ENCODE peak calls at places on chromosomes 16 and 17, in nine cellular contexts. Q is erythroblast; N is activated CD4-positive, alpha-beta T cell treated with anti-CD3 and anti-CD28 coated beads for 36 hours; I is NCI-H1417; U is renal cortical epithelial cell; O is coronary artery; P is activated CD8-positive, alpha-beta memory T cell treated with anti-CD3 and anti-CD28 coated beads, Interleukin-2, amount 50 U/mL, for 48 hours; M is stimulated activated naive CD8-positive, alpha-beta T cell treated with anti-CD3 and anti-CD28 coated beads, Interleukin-15, Interleukin-2, amounts not matched to agents 100 U/mL and 50 U/mL, for 24 hours; J is PC-3. A is an unnamed sample.

GRCh38 chr17:15231851-15232516 is 33.1 kb downstream of the PMP22 start:
- DNase-seq in P (no peak), J (no peak), O (no peak), M (no peak), N (no peak), U (no peak), I (no peak), Q (peak), A (no peak)

GRCh38 chr17:78532922-78533640 is 44.1 kb downstream of the DNAH17 start:
- DNase-seq in U (peak), M (peak), Q (no peak), O (no peak), I (no peak), N (peak), P (no peak), J (peak), A (peak)

GRCh38 chr16:68740628-68741346 is 3.7 kb downstream of the CDH1 start:
- DNase-seq in I (no peak), J (no peak), Q (no peak), P (no peak), M (no peak), O (no peak), U (no peak), N (no peak), A (no peak)

GRCh38 chr16:84832488-84833141 is 12.8 kb downstream of the CRISPLD2 start:
- DNase-seq in J (no peak), Q (no peak), N (no peak), U (peak), O (peak), I (no peak), M (no peak), P (no peak), A (no peak)

GRCh38 chr16:29748077-29748759 is 2.4 kb upstream of the C16orf54 start:
- DNase-seq in N (no peak), P (no peak), J (no peak), Q (no peak), O (no peak), M (no peak), I (no peak), U (no peak), A (no peak)

GRCh38 chr16:87209808-87210512 is 107.2 kb downstream of the C16orf95 start:
- DNase-seq in I (no peak), Q (no peak), U (no peak), N (no peak), O (no peak), M (no peak), P (no peak), J (no peak), A (no peak)

GRCh38 chr16:54431997-54432367 is 145.4 kb upstream of the IRX3 start:
- DNase-seq in P (no peak), M (no peak), O (no peak), J (no peak), N (no peak), I (no peak), Q (no peak), U (no peak), A (no peak)

GRCh38 chr17:44775838-44776621 is 17.2 kb downstream of the ADAM11 start:
- DNase-seq in J (no peak), P (no peak), O (no peak), I (no peak), U (peak), M (no peak), N (peak), Q (no peak), A (peak)

GRCh38 chr16:16144416-16144815 is 78.9 kb downstream of the ABCC6 start:
- DNase-seq in O (no peak), P (no peak), I (no peak), J (peak), Q (no peak), M (no peak), N (no peak), U (peak), A (peak)

GRCh38 chr17:7523033-7523432 is 25.8 kb upstream of the TNFSF12 start:
- DNase-seq in O (no peak), N (peak), I (peak), U (no peak), Q (peak), M (peak), J (peak), P (peak), A (peak)

GRCh38 chr17:67474081-67474661 is 97.1 kb downstream of the PITPNC1 start:
- DNase-seq in O (peak), J (no peak), N (no peak), M (no peak), U (no peak), I (no peak), Q (no peak), P (no peak), A (no peak)

GRCh38 chr17:77126519-77126918 is 14.2 kb upstream of the SEC14L1 start:
- DNase-seq in I (peak), N (no peak), P (no peak), M (no peak), O (no peak), J (peak), U (no peak), Q (no peak), A (peak)

GRCh38 chr16:85312642-85313540 is 200.6 kb upstream of the CIBAR2 start:
- DNase-seq in M (no peak), N (no peak), U (no peak), O (no peak), I (peak), J (no peak), P (no peak), Q (no peak), A (no peak)

GRCh38 chr17:13256545-13256944 is 238.7 kb upstream of the ELAC2 start:
- DNase-seq in O (no peak), I (no peak), Q (no peak), P (no peak), J (no peak), N (no peak), U (no peak), M (no peak), A (peak)

GRCh38 chr16:50509521-50510341 is 38.5 kb upstream of the NKD1 start:
- DNase-seq in J (peak), U (peak), Q (peak), M (peak), O (no peak), N (peak), P (peak), I (peak), A (no peak)

GRCh38 chr17:40958086-40958953 is 8.4 kb downstream of the KRT39 start:
- DNase-seq in Q (no peak), J (peak), I (peak), N (no peak), P (no peak), M (no peak), U (peak), O (no peak), A (peak)

GRCh38 chr17:74860229-74860998 is 729 bp upstream of the GRIN2C start:
- DNase-seq in Q (no peak), O (no peak), U (no peak), N (peak), I (peak), M (peak), J (no peak), P (no peak), A (no peak)

GRCh38 chr16:67100569-67101300 is 9.0 kb upstream of the PHAF1 start:
- DNase-seq in M (no peak), J (peak), O (no peak), P (no peak), N (no peak), U (peak), Q (peak), I (peak), A (no peak)

GRCh38 chr17:17628388-17629008 is 37.0 kb upstream of the PEMT start:
- DNase-seq in Q (no peak), O (no peak), I (peak), P (peak), N (peak), M (peak), J (no peak), U (no peak), A (no peak)

GRCh38 chr17:17030515-17031211 is 11.6 kb upstream of the MPRIP start:
- DNase-seq in O (no peak), P (no peak), J (no peak), N (no peak), U (no peak), I (peak), M (no peak), Q (no peak), A (no peak)

GRCh38 chr17:18093616-18094408 is 6.1 kb downstream of the DRG2 start:
- DNase-seq in N (peak), J (peak), M (no peak), I (peak), U (peak), P (no peak), Q (peak), O (no peak), A (peak)

GRCh38 chr16:9152649-9153501 is 61.4 kb downstream of the HAPSTR1 start:
- DNase-seq in J (no peak), O (no peak), M (no peak), U (no peak), I (no peak), N (no peak), P (no peak), Q (no peak), A (no peak)

GRCh38 chr17:77435272-77436057 is 294.7 kb downstream of the SEC14L1 start:
- DNase-seq in M (peak), U (no peak), O (no peak), Q (no peak), P (peak), I (no peak), J (no peak), N (peak), A (no peak)

GRCh38 chr16:64132686-64133085 is 989.2 kb downstream of the CDH11 start:
- DNase-seq in Q (no peak), J (no peak), O (no peak), M (no peak), P (no peak), N (no peak), I (peak), U (no peak), A (no peak)